ENCODE peak calls at places on chromosomes 7 and 10, in five cellular contexts. S is uterus, F is RWPE2, I is tibial nerve, R is psoas muscle. N is an unnamed sample.
A peak's percentile ranks its signal among the peaks of the same experiment; 100 is the strongest.

GRCh38 chr7:72343991-72344390 is 68.1 kb downstream of the CALN1 start:
- DNase-seq in S (no peak), F (no peak), I (no peak), R (no peak), N (no peak)

GRCh38 chr10:102227050-102227449 is 951 bp downstream of the ELOVL3 start:
- DNase-seq in S (no peak), F (no peak), I (no peak), R (no peak), N (no peak)

GRCh38 chr7:46833186-46833585 is 748.7 kb downstream of the TNS3 start:
- DNase-seq in S (no peak), F (no peak), I (no peak), R (no peak), N (no peak)

GRCh38 chr10:23439452-23439919 is 611 bp downstream of the OTUD1 start:
- DNase-seq in S (no peak), F (no peak), I (peak; percentile 12), R (no peak), N (no peak)

GRCh38 chr7:134083766-134084487 is 43.2 kb upstream of the LRGUK start:
- DNase-seq in S (no peak), F (no peak), I (no peak), R (no peak), N (no peak)

GRCh38 chr7:42080831-42081230 is 156.2 kb downstream of the GLI3 start:
- DNase-seq in S (no peak), F (no peak), I (no peak), R (no peak), N (no peak)

GRCh38 chr7:118104812-118105441 is 79.0 kb upstream of the LSM8 start:
- DNase-seq in S (no peak), F (no peak), I (no peak), R (no peak), N (no peak)

GRCh38 chr7:96699219-96699871 is 10.3 kb downstream of the SEM1 start:
- DNase-seq in S (no peak), F (no peak), I (no peak), R (no peak), N (no peak)

GRCh38 chr7:123746055-123746454 is 2.7 kb downstream of the WASL start:
- DNase-seq in S (no peak), F (no peak), I (no peak), R (no peak), N (no peak)

GRCh38 chr10:35822316-35822715 is 180.2 kb upstream of the FZD8 start:
- DNase-seq in S (peak; percentile 75), F (no peak), I (peak; percentile 63), R (peak; percentile 88), N (peak; percentile 67)

GRCh38 chr10:61592581-61592980 is 70.1 kb upstream of the CABCOCO1 start:
- DNase-seq in S (no peak), F (no peak), I (no peak), R (no peak), N (no peak)

GRCh38 chr7:128743112-128743772 is 4.1 kb downstream of the CALU start:
- DNase-seq in S (no peak), F (no peak), I (no peak), R (no peak), N (no peak)

GRCh38 chr10:112370424-112370819 is 3.5 kb upstream of the ACSL5 start:
- DNase-seq in S (no peak), F (no peak), I (no peak), R (no peak), N (no peak)

GRCh38 chr10:114367676-114368391 is 36.5 kb downstream of the AFAP1L2 start:
- DNase-seq in S (peak; percentile 57), F (no peak), I (no peak), R (no peak), N (no peak)

GRCh38 chr10:6924166-6924565 is 344.1 kb upstream of the PRKCQ start:
- DNase-seq in S (no peak), F (no peak), I (no peak), R (no peak), N (no peak)

GRCh38 chr7:65731562-65732035 is 141.3 kb upstream of the VKORC1L1 start:
- DNase-seq in S (no peak), F (no peak), I (no peak), R (no peak), N (no peak)

GRCh38 chr7:115087437-115087836 is 165.5 kb downstream of the MDFIC start:
- DNase-seq in S (no peak), F (no peak), I (peak; percentile 57), R (no peak), N (no peak)

GRCh38 chr7:74064696-74065095 is 18.9 kb upstream of the LIMK1 start:
- DNase-seq in S (no peak), F (no peak), I (no peak), R (no peak), N (no peak)

GRCh38 chr7:33459340-33459751 is 330.0 kb downstream of the BBS9 start:
- DNase-seq in S (no peak), F (no peak), I (no peak), R (no peak), N (peak; percentile 23)

GRCh38 chr10:77377034-77377433 is 260.6 kb downstream of the KCNMA1 start:
- DNase-seq in S (no peak), F (no peak), I (no peak), R (no peak), N (no peak)

GRCh38 chr10:24503627-24504320 is 219.9 kb downstream of the ARHGAP21 start:
- DNase-seq in S (no peak), F (no peak), I (peak; percentile 51), R (no peak), N (no peak)

GRCh38 chr7:102198557-102198956 is 88.1 kb upstream of the SH2B2 start:
- DNase-seq in S (no peak), F (no peak), I (no peak), R (no peak), N (no peak)

GRCh38 chr10:67607472-67607871 is 88.5 kb downstream of the CTNNA3 start:
- DNase-seq in S (no peak), F (no peak), I (no peak), R (no peak), N (no peak)

GRCh38 chr10:101643546-101643945 is 51.4 kb downstream of the FBXW4 start:
- DNase-seq in S (no peak), F (no peak), I (no peak), R (no peak), N (no peak)

GRCh38 chr7:135386181-135386580 is 123.7 kb downstream of the CNOT4 start:
- DNase-seq in S (no peak), F (no peak), I (no peak), R (no peak), N (no peak)

GRCh38 chr7:106774768-106775551 is 90.1 kb upstream of the PIK3CG start:
- DNase-seq in S (no peak), F (no peak), I (no peak), R (no peak), N (no peak)

GRCh38 chr10:113958631-113959382 is 84.9 kb upstream of the ADRB1 start:
- DNase-seq in S (peak; percentile 51), F (no peak), I (peak; percentile 41), R (peak; percentile 22), N (peak; percentile 39)

GRCh38 chr10:24238527-24239247 is 29.7 kb downstream of the KIAA1217 start:
- DNase-seq in S (no peak), F (no peak), I (no peak), R (no peak), N (no peak)

GRCh38 chr7:155381852-155382801 is 75.8 kb upstream of the EN2 start:
- DNase-seq in S (no peak), F (no peak), I (no peak), R (no peak), N (no peak)
- H3K27me3 ChIP-seq in S (peaks cover 9% of the 10 kb centered on the region), F (peaks cover 92% of the 10 kb centered on the region), I (peaks cover 100% of the 10 kb centered on the region), R (peaks cover 4% of the 10 kb centered on the region), N (peaks cover 68% of the 10 kb centered on the region)

GRCh38 chr7:2353113-2353512 is 1.5 kb upstream of the EIF3B start:
- DNase-seq in S (no peak), F (no peak), I (no peak), R (no peak), N (no peak)
- H3K4me3 ChIP-seq in S (no peak overlapping the region), F (peak overlapping the region; percentile 96), I (peak overlapping the region; percentile 96), R (peak overlapping the region; percentile 98), N (peak overlapping the region; percentile 97)

GRCh38 chr7:70072220-70072619 is 473.9 kb downstream of the AUTS2 start:
- DNase-seq in S (no peak), F (no peak), I (no peak), R (no peak), N (no peak)
- H3K27ac ChIP-seq in S (no peak overlapping the region), F (no peak overlapping the region), I (no peak overlapping the region), R (peak overlapping the region; percentile 83), N (no peak overlapping the region)

GRCh38 chr7:155423337-155424285 is 34.3 kb upstream of the EN2 start:
- DNase-seq in S (no peak), F (no peak), I (no peak), R (no peak), N (no peak)
- H3K27me3 ChIP-seq in S (no peaks in the 10 kb centered on the region), F (peaks cover 53% of the 10 kb centered on the region), I (peaks cover 12% of the 10 kb centered on the region), R (no peaks in the 10 kb centered on the region), N (peaks cover 12% of the 10 kb centered on the region)

GRCh38 chr10:69660296-69660695 is 30.2 kb downstream of the FAM241B start:
- DNase-seq in S (no peak), F (no peak), I (no peak), R (no peak), N (no peak)
- H3K4me3 ChIP-seq in S (no peak overlapping the region), F (no peak overlapping the region), I (no peak overlapping the region), R (no peak overlapping the region), N (no peak overlapping the region)

N was measured in dorsolateral prefrontal cortex.